ENCODE peak calls at places on chromosome 7, in nine cellular contexts. C is NB4; L is spleen; Y is fibroblast of the aortic adventitia; X is CD8-positive, alpha-beta T cell; O is breast epithelium; B is tibial artery; R is kidney; I is gastrocnemius medialis. N is an unnamed sample.

GRCh38 chr7:131620673-131621609 is 64.5 kb upstream of the PODXL start:
- DNase-seq in B (no peak), O (no peak), Y (no peak), C (no peak), L (no peak), R (no peak), I (no peak), X (no peak), N (no peak)

GRCh38 chr7:139771001-139771956 is 6.5 kb downstream of the HIPK2 start:
- DNase-seq in I (no peak), R (no peak), O (no peak), L (no peak), X (no peak), Y (peak; percentile 71), C (peak; percentile 93), B (no peak), N (no peak)

GRCh38 chr7:49001610-49002033 is 77.3 kb downstream of the CDC14C start:
- DNase-seq in O (no peak), R (no peak), C (peak; percentile 69), Y (no peak), X (no peak), L (no peak), I (no peak), B (no peak), N (no peak)

GRCh38 chr7:75823198-75823910 is 9.7 kb upstream of the CCL24 start:
- DNase-seq in I (no peak), C (no peak), R (no peak), L (no peak), O (no peak), Y (no peak), B (no peak), X (no peak), N (no peak)

GRCh38 chr7:105641236-105641810 is 60.0 kb upstream of the EFCAB10 start:
- DNase-seq in C (no peak), O (no peak), B (no peak), I (no peak), R (no peak), X (no peak), Y (no peak), L (no peak), N (no peak)

GRCh38 chr7:18541189-18541870 is 45.8 kb downstream of the HDAC9 start:
- DNase-seq in R (peak; percentile 84), X (no peak), C (no peak), I (peak; percentile 37), Y (peak; percentile 55), L (no peak), O (no peak), B (peak; percentile 87), N (no peak)

GRCh38 chr7:1101580-1102431 is 13.9 kb downstream of the GPER1 start:
- DNase-seq in L (peak; percentile 65), Y (peak; percentile 11), C (no peak), X (no peak), O (no peak), I (no peak), B (peak; percentile 89), R (peak; percentile 85), N (no peak)

GRCh38 chr7:157561816-157562410 is 225.1 kb downstream of the DNAJB6 start:
- DNase-seq in L (peak; percentile 64), R (peak; percentile 41), O (no peak), X (no peak), B (no peak), Y (no peak), C (no peak), I (no peak), N (no peak)

GRCh38 chr7:297611-298374 is 7.8 kb downstream of the FOXL3 start:
- DNase-seq in I (no peak), B (peak; percentile 39), X (no peak), L (peak; percentile 54), C (no peak), Y (no peak), O (peak; percentile 50), R (no peak), N (peak; percentile 24)

GRCh38 chr7:28211006-28211405 is 30.4 kb upstream of the JAZF1 start:
- DNase-seq in Y (peak; percentile 13), L (no peak), C (no peak), X (no peak), I (no peak), B (no peak), R (no peak), O (no peak), N (no peak)

GRCh38 chr7:28608226-28608625 is 195.9 kb downstream of the CREB5 start:
- DNase-seq in X (no peak), Y (no peak), O (no peak), R (no peak), C (no peak), I (no peak), B (no peak), L (no peak), N (no peak)

GRCh38 chr7:6205921-6206660 is 66.3 kb downstream of the CYTH3 start:
- DNase-seq in O (no peak), R (no peak), Y (peak; percentile 64), L (no peak), I (no peak), C (no peak), X (no peak), B (no peak), N (no peak)

GRCh38 chr7:70568674-70569334 is 563.1 kb upstream of the GALNT17 start:
- DNase-seq in I (peak; percentile 84), Y (no peak), L (no peak), X (no peak), O (no peak), B (no peak), C (no peak), R (no peak), N (no peak)

GRCh38 chr7:145082366-145083240 is 246.8 kb upstream of the TPK1 start:
- DNase-seq in C (peak; percentile 26), O (no peak), L (no peak), X (no peak), B (no peak), Y (no peak), R (no peak), I (no peak), N (no peak)

GRCh38 chr7:77386165-77386824 is 29.9 kb downstream of the GSAP start:
- DNase-seq in L (no peak), X (no peak), R (no peak), C (no peak), B (no peak), I (no peak), O (no peak), Y (peak; percentile 51), N (no peak)

GRCh38 chr7:40331915-40332314 is 197.1 kb downstream of the SUGCT start:
- DNase-seq in R (no peak), C (no peak), B (no peak), L (no peak), I (no peak), Y (peak; percentile 48), X (no peak), O (no peak), N (no peak)

GRCh38 chr7:100863406-100863950 is 3.7 kb upstream of the TRIP6 start:
- DNase-seq in Y (no peak), R (peak; percentile 72), B (no peak), L (no peak), X (no peak), I (no peak), O (no peak), C (no peak), N (no peak)

GRCh38 chr7:7681936-7682329 is 36.5 kb downstream of the RPA3 start:
- DNase-seq in X (no peak), L (no peak), I (no peak), R (no peak), C (no peak), Y (no peak), O (no peak), B (no peak), N (no peak)

GRCh38 chr7:102434039-102434481 is 685 bp downstream of the ORAI2 start:
- DNase-seq in X (no peak), R (no peak), Y (peak; percentile 42), O (no peak), L (peak; percentile 89), B (no peak), I (no peak), C (no peak), N (no peak)

GRCh38 chr7:73734619-73735525 is 3.7 kb downstream of the ABHD11 start:
- DNase-seq in L (peak; percentile 93), B (peak; percentile 84), Y (peak; percentile 67), O (peak; percentile 84), R (peak; percentile 90), C (peak; percentile 94), X (peak; percentile 81), I (peak; percentile 51), N (no peak)

DNA sequence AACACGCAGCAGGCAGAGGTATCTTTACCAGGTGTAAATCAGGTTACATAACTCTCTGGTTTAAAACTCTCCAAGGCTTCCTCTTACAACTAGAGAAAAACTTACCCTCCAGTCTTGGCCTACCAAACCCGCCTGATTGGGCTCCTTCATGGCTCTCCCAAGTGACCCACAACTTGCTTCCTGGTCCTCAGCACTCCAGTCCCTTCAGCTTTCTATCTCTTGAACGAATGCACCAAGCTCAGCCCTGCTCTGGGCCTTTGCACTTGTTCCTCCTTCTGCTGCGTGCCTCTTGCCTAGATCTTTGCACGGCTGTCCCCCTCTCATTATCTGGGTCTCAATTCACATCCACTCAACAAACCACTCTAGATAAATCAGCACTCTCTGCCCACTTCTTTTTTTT is 32.7 kb upstream of the DLD start:
- DNase-seq in I (no peak), O (no peak), B (no peak), C (no peak), Y (no peak), X (no peak), L (no peak), R (no peak), N (no peak)
- TF ChIP-seq CTCF in I (no peak), O (no peak), B (no peak), C (no peak), Y (no peak), X (no peak), L (no peak), R (no peak), N (no peak)

GRCh38 chr7:151630349-151630748 is 110.7 kb upstream of the RHEB start:
- DNase-seq in I (no peak), R (no peak), O (no peak), Y (no peak), L (no peak), C (no peak), X (no peak), B (no peak), N (no peak)
- H3K4me3 ChIP-seq in I (no peak overlapping the region), R (peak overlapping the region; percentile 76), O (no peak overlapping the region), Y (no peak overlapping the region), L (no peak overlapping the region), C (no peak overlapping the region), X (no peak overlapping the region), B (peak overlapping the region; percentile 78), N (no peak overlapping the region)

GRCh38 chr7:43456200-43456599 is 126.7 kb upstream of the STK17A start:
- DNase-seq in B (no peak), L (no peak), O (no peak), Y (no peak), I (no peak), C (peak; percentile 31), R (no peak), X (no peak), N (no peak)
- TF ChIP-seq CTCF in B (no peak), L (no peak), O (no peak), Y (no peak), I (no peak), C (no peak), R (no peak), X (no peak), N (no peak)

DNA sequence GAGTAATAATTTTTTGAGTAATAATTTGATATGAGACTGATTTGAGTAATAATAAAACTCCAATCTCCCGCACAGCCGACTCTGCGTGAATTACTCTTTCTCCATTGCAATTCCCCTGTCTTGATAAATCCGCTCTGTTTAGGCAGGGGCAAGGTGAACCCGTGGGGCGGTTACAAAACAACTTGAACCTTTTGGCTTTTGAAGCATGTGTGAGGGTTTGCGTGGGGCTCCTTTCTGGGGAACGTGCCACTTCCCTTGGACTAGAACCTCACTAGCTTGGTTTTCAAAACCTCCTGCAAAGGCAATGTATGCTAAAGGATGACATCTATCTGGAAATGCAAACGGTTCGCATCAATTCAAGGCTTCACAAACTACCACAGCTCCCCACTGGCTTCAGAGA is 1.5 kb downstream of the CRPPA start:
- DNase-seq in C (peak; percentile 34), X (no peak), O (no peak), L (no peak), B (no peak), Y (no peak), I (no peak), R (no peak), N (no peak)
- H3K4me3 ChIP-seq in C (peak overlapping the region; percentile 72), X (peak overlapping the region; percentile 67), O (peak overlapping the region; percentile 73), L (no peak overlapping the region), B (peak overlapping the region; percentile 59), Y (no peak overlapping the region), I (peak overlapping the region; percentile 85), R (peak overlapping the region; percentile 84), N (peak overlapping the region; percentile 77)